ENCODE peak calls at places on chromosomes 1 and 21, in nine cellular contexts. One of them, this sample, is unnamed.

GRCh38 chr1:119929643-119930310 is 33.5 kb upstream of the ADAM30 start:
- DNase-seq in NCI-H524: no peak
- DNase-seq in esophagus muscularis mucosa: no peak
- DNase-seq in ELR: no peak
- DNase-seq in CD14-positive monocyte: no peak
- DNase-seq in SW480: no peak
- DNase-seq in MM.1S: no peak
- DNase-seq in HTR-8/SVneo: no peak
- DNase-seq in mesothelial cell of epicardium: no peak
- DNase-seq in this sample: no peak

GRCh38 chr1:96713649-96714048 is 7.9 kb upstream of the PTBP2 start:
- DNase-seq in HTR-8/SVneo: no peak
- DNase-seq in NCI-H524: no peak
- DNase-seq in SW480: no peak
- DNase-seq in CD14-positive monocyte: no peak
- DNase-seq in mesothelial cell of epicardium: no peak
- DNase-seq in MM.1S: no peak
- DNase-seq in ELR: no peak
- DNase-seq in esophagus muscularis mucosa: no peak
- DNase-seq in this sample: no peak

GRCh38 chr21:34606051-34606450 is 8.9 kb downstream of the RCAN1 start:
- DNase-seq in MM.1S: no peak
- DNase-seq in esophagus muscularis mucosa: no peak
- DNase-seq in SW480: no peak
- DNase-seq in ELR: no peak
- DNase-seq in NCI-H524: no peak
- DNase-seq in CD14-positive monocyte: no peak
- DNase-seq in HTR-8/SVneo: no peak
- DNase-seq in mesothelial cell of epicardium: no peak
- DNase-seq in this sample: no peak

GRCh38 chr1:183180213-183180612 is 5.9 kb upstream of the LAMC2 start:
- DNase-seq in NCI-H524: no peak
- DNase-seq in HTR-8/SVneo: peak; percentile 40
- DNase-seq in mesothelial cell of epicardium: no peak
- DNase-seq in esophagus muscularis mucosa: no peak
- DNase-seq in ELR: peak; percentile 40
- DNase-seq in SW480: peak; percentile 47
- DNase-seq in MM.1S: no peak
- DNase-seq in CD14-positive monocyte: no peak
- DNase-seq in this sample: no peak

GRCh38 chr1:167620002-167620401 is 10.0 kb upstream of the RCSD1 start:
- DNase-seq in NCI-H524: no peak
- DNase-seq in mesothelial cell of epicardium: no peak
- DNase-seq in ELR: no peak
- DNase-seq in HTR-8/SVneo: no peak
- DNase-seq in SW480: no peak
- DNase-seq in CD14-positive monocyte: no peak
- DNase-seq in esophagus muscularis mucosa: no peak
- DNase-seq in MM.1S: no peak
- DNase-seq in this sample: no peak

GRCh38 chr1:246043556-246043955 is 463.5 kb downstream of the SMYD3 start:
- DNase-seq in MM.1S: no peak
- DNase-seq in HTR-8/SVneo: no peak
- DNase-seq in mesothelial cell of epicardium: no peak
- DNase-seq in CD14-positive monocyte: no peak
- DNase-seq in ELR: no peak
- DNase-seq in SW480: no peak
- DNase-seq in esophagus muscularis mucosa: no peak
- DNase-seq in NCI-H524: no peak
- DNase-seq in this sample: no peak

GRCh38 chr1:19046972-19047371 is 90.5 kb upstream of the IFFO2 start:
- DNase-seq in MM.1S: no peak
- DNase-seq in NCI-H524: no peak
- DNase-seq in HTR-8/SVneo: no peak
- DNase-seq in ELR: no peak
- DNase-seq in CD14-positive monocyte: peak; percentile 19
- DNase-seq in SW480: no peak
- DNase-seq in esophagus muscularis mucosa: no peak
- DNase-seq in mesothelial cell of epicardium: no peak
- DNase-seq in this sample: no peak

GRCh38 chr21:46603228-46603627 is 1.7 kb downstream of the S100B start:
- DNase-seq in esophagus muscularis mucosa: no peak
- DNase-seq in SW480: peak; percentile 35
- DNase-seq in NCI-H524: no peak
- DNase-seq in MM.1S: no peak
- DNase-seq in mesothelial cell of epicardium: no peak
- DNase-seq in HTR-8/SVneo: no peak
- DNase-seq in ELR: no peak
- DNase-seq in CD14-positive monocyte: no peak
- DNase-seq in this sample: no peak

GRCh38 chr1:78229344-78229743 is 183.6 kb downstream of the GIPC2 start:
- DNase-seq in NCI-H524: no peak
- DNase-seq in mesothelial cell of epicardium: no peak
- DNase-seq in CD14-positive monocyte: no peak
- DNase-seq in MM.1S: no peak
- DNase-seq in esophagus muscularis mucosa: no peak
- DNase-seq in SW480: no peak
- DNase-seq in ELR: peak; percentile 60
- DNase-seq in HTR-8/SVneo: peak; percentile 27
- DNase-seq in this sample: no peak

GRCh38 chr1:1833456-1833855 is 55.2 kb upstream of the NADK start:
- DNase-seq in MM.1S: no peak
- DNase-seq in NCI-H524: no peak
- DNase-seq in esophagus muscularis mucosa: no peak
- DNase-seq in HTR-8/SVneo: no peak
- DNase-seq in CD14-positive monocyte: no peak
- DNase-seq in mesothelial cell of epicardium: no peak
- DNase-seq in SW480: no peak
- DNase-seq in ELR: no peak
- DNase-seq in this sample: no peak

GRCh38 chr1:18951818-18952391 is 4.6 kb downstream of the IFFO2 start:
- DNase-seq in MM.1S: peak; percentile 78
- DNase-seq in SW480: no peak
- DNase-seq in esophagus muscularis mucosa: no peak
- DNase-seq in mesothelial cell of epicardium: no peak
- DNase-seq in CD14-positive monocyte: peak; percentile 81
- DNase-seq in NCI-H524: no peak
- DNase-seq in HTR-8/SVneo: no peak
- DNase-seq in ELR: no peak
- DNase-seq in this sample: peak; percentile 75

GRCh38 chr1:55631508-55631907 is 416.3 kb upstream of the USP24 start:
- DNase-seq in NCI-H524: no peak
- DNase-seq in mesothelial cell of epicardium: no peak
- DNase-seq in HTR-8/SVneo: no peak
- DNase-seq in esophagus muscularis mucosa: no peak
- DNase-seq in CD14-positive monocyte: no peak
- DNase-seq in ELR: peak; percentile 63
- DNase-seq in MM.1S: no peak
- DNase-seq in SW480: no peak
- DNase-seq in this sample: no peak

GRCh38 chr1:110176299-110176956 is 26.1 kb downstream of the SLC6A17 start:
- DNase-seq in esophagus muscularis mucosa: no peak
- DNase-seq in NCI-H524: peak; percentile 61
- DNase-seq in HTR-8/SVneo: no peak
- DNase-seq in ELR: no peak
- DNase-seq in CD14-positive monocyte: peak; percentile 48
- DNase-seq in mesothelial cell of epicardium: peak; percentile 80
- DNase-seq in SW480: no peak
- DNase-seq in MM.1S: no peak
- DNase-seq in this sample: no peak

GRCh38 chr1:172359531-172359991 is 60.9 kb upstream of the C1orf105 start:
- DNase-seq in NCI-H524: no peak
- DNase-seq in ELR: peak; percentile 34
- DNase-seq in CD14-positive monocyte: no peak
- DNase-seq in SW480: peak; percentile 71
- DNase-seq in MM.1S: no peak
- DNase-seq in esophagus muscularis mucosa: no peak
- DNase-seq in mesothelial cell of epicardium: no peak
- DNase-seq in HTR-8/SVneo: no peak
- DNase-seq in this sample: no peak

GRCh38 chr1:214660900-214661299 is 57.9 kb downstream of the CENPF start:
- DNase-seq in ELR: peak; percentile 61
- DNase-seq in esophagus muscularis mucosa: no peak
- DNase-seq in mesothelial cell of epicardium: peak; percentile 54
- DNase-seq in SW480: no peak
- DNase-seq in CD14-positive monocyte: no peak
- DNase-seq in NCI-H524: peak; percentile 32
- DNase-seq in HTR-8/SVneo: no peak
- DNase-seq in MM.1S: no peak
- DNase-seq in this sample: no peak

GRCh38 chr1:16212251-16212961 is at the start of gene ARHGEF19:
- DNase-seq in mesothelial cell of epicardium: peak; percentile 82
- DNase-seq in ELR: no peak
- DNase-seq in SW480: no peak
- DNase-seq in MM.1S: no peak
- DNase-seq in CD14-positive monocyte: no peak
- DNase-seq in HTR-8/SVneo: no peak
- DNase-seq in NCI-H524: no peak
- DNase-seq in esophagus muscularis mucosa: no peak
- DNase-seq in this sample: no peak

GRCh38 chr1:215594640-215595039 is 27.5 kb downstream of the KCTD3 start:
- DNase-seq in esophagus muscularis mucosa: no peak
- DNase-seq in HTR-8/SVneo: no peak
- DNase-seq in CD14-positive monocyte: no peak
- DNase-seq in NCI-H524: no peak
- DNase-seq in MM.1S: no peak
- DNase-seq in SW480: no peak
- DNase-seq in ELR: no peak
- DNase-seq in mesothelial cell of epicardium: no peak
- DNase-seq in this sample: no peak

GRCh38 chr1:25833158-25833557 is 13.4 kb downstream of the MTFR1L start:
- DNase-seq in CD14-positive monocyte: no peak
- DNase-seq in mesothelial cell of epicardium: no peak
- DNase-seq in HTR-8/SVneo: no peak
- DNase-seq in MM.1S: no peak
- DNase-seq in SW480: no peak
- DNase-seq in NCI-H524: no peak
- DNase-seq in esophagus muscularis mucosa: no peak
- DNase-seq in ELR: no peak
- DNase-seq in this sample: no peak

GRCh38 chr1:41830711-41831110 is 88.0 kb downstream of the HIVEP3 start:
- DNase-seq in SW480: no peak
- DNase-seq in HTR-8/SVneo: no peak
- DNase-seq in NCI-H524: no peak
- DNase-seq in CD14-positive monocyte: no peak
- DNase-seq in ELR: no peak
- DNase-seq in mesothelial cell of epicardium: no peak
- DNase-seq in esophagus muscularis mucosa: no peak
- DNase-seq in MM.1S: no peak
- DNase-seq in this sample: no peak

GRCh38 chr1:120178799-120179419 is 2.6 kb upstream of the SEC22B start:
- DNase-seq in mesothelial cell of epicardium: no peak
- DNase-seq in NCI-H524: no peak
- DNase-seq in MM.1S: no peak
- DNase-seq in CD14-positive monocyte: no peak
- DNase-seq in ELR: peak; percentile 39
- DNase-seq in SW480: no peak
- DNase-seq in HTR-8/SVneo: no peak
- DNase-seq in esophagus muscularis mucosa: no peak
- DNase-seq in this sample: no peak

GRCh38 chr21:26965567-26966359 is 1.1 kb downstream of the ADAMTS5 start:
- DNase-seq in esophagus muscularis mucosa: no peak
- DNase-seq in ELR: peak; percentile 34
- DNase-seq in mesothelial cell of epicardium: peak; percentile 72
- DNase-seq in NCI-H524: peak; percentile 65
- DNase-seq in CD14-positive monocyte: peak; percentile 42
- DNase-seq in HTR-8/SVneo: no peak
- DNase-seq in SW480: no peak
- DNase-seq in MM.1S: no peak
- DNase-seq in this sample: no peak

GRCh38 chr1:216183427-216183826 is 239.8 kb downstream of the USH2A start:
- DNase-seq in esophagus muscularis mucosa: no peak
- DNase-seq in HTR-8/SVneo: peak; percentile 2
- DNase-seq in ELR: peak; percentile 36
- DNase-seq in NCI-H524: peak; percentile 97
- DNase-seq in MM.1S: no peak
- DNase-seq in mesothelial cell of epicardium: no peak
- DNase-seq in CD14-positive monocyte: no peak
- DNase-seq in SW480: no peak
- DNase-seq in this sample: no peak

GRCh38 chr1:54582566-54583306 is 34.7 kb downstream of the ACOT11 start:
- DNase-seq in NCI-H524: peak; percentile 38
- DNase-seq in CD14-positive monocyte: no peak
- DNase-seq in HTR-8/SVneo: no peak
- DNase-seq in SW480: no peak
- DNase-seq in ELR: no peak
- DNase-seq in esophagus muscularis mucosa: no peak
- DNase-seq in mesothelial cell of epicardium: no peak
- DNase-seq in MM.1S: no peak
- DNase-seq in this sample: no peak

GRCh38 chr1:28456078-28456477 is 49.8 kb upstream of the RCC1 start:
- DNase-seq in HTR-8/SVneo: no peak
- DNase-seq in ELR: peak; percentile 78
- DNase-seq in esophagus muscularis mucosa: no peak
- DNase-seq in CD14-positive monocyte: no peak
- DNase-seq in SW480: no peak
- DNase-seq in MM.1S: no peak
- DNase-seq in NCI-H524: no peak
- DNase-seq in mesothelial cell of epicardium: no peak
- DNase-seq in this sample: no peak

GRCh38 chr1:248144513-248145198 is at the start of gene OR2M5:
- DNase-seq in mesothelial cell of epicardium: no peak
- DNase-seq in esophagus muscularis mucosa: no peak
- DNase-seq in HTR-8/SVneo: no peak
- DNase-seq in MM.1S: peak; percentile 59
- DNase-seq in NCI-H524: no peak
- DNase-seq in SW480: no peak
- DNase-seq in CD14-positive monocyte: no peak
- DNase-seq in ELR: no peak
- DNase-seq in this sample: no peak

GRCh38 chr1:156152628-156153027 is 757 bp upstream of the SEMA4A start:
- DNase-seq in ELR: peak; percentile 52
- DNase-seq in CD14-positive monocyte: no peak
- DNase-seq in HTR-8/SVneo: no peak
- DNase-seq in SW480: no peak
- DNase-seq in NCI-H524: no peak
- DNase-seq in esophagus muscularis mucosa: no peak
- DNase-seq in mesothelial cell of epicardium: no peak
- DNase-seq in MM.1S: no peak
- DNase-seq in this sample: no peak

GRCh38 chr21:37166733-37167132 is 93.7 kb downstream of the TTC3 start:
- DNase-seq in esophagus muscularis mucosa: no peak
- DNase-seq in CD14-positive monocyte: no peak
- DNase-seq in NCI-H524: peak; percentile 42
- DNase-seq in HTR-8/SVneo: peak; percentile 17
- DNase-seq in SW480: peak; percentile 60
- DNase-seq in MM.1S: peak; percentile 58
- DNase-seq in ELR: peak; percentile 41
- DNase-seq in mesothelial cell of epicardium: no peak
- DNase-seq in this sample: no peak

GRCh38 chr1:29785554-29785953 is 549.2 kb downstream of the PTPRU start:
- DNase-seq in mesothelial cell of epicardium: peak; percentile 28
- DNase-seq in NCI-H524: no peak
- DNase-seq in SW480: no peak
- DNase-seq in ELR: no peak
- DNase-seq in MM.1S: no peak
- DNase-seq in HTR-8/SVneo: no peak
- DNase-seq in esophagus muscularis mucosa: no peak
- DNase-seq in CD14-positive monocyte: no peak
- DNase-seq in this sample: no peak

GRCh38 chr1:245461681-245462080 is 306.9 kb downstream of the KIF26B start:
- DNase-seq in esophagus muscularis mucosa: no peak
- DNase-seq in MM.1S: no peak
- DNase-seq in NCI-H524: no peak
- DNase-seq in SW480: no peak
- DNase-seq in HTR-8/SVneo: no peak
- DNase-seq in ELR: no peak
- DNase-seq in mesothelial cell of epicardium: no peak
- DNase-seq in CD14-positive monocyte: no peak
- DNase-seq in this sample: no peak

GRCh38 chr1:197913495-197914276 is 3.5 kb upstream of the LHX9 start:
- DNase-seq in mesothelial cell of epicardium: no peak
- DNase-seq in ELR: peak; percentile 12
- DNase-seq in MM.1S: no peak
- DNase-seq in NCI-H524: no peak
- DNase-seq in HTR-8/SVneo: no peak
- DNase-seq in esophagus muscularis mucosa: no peak
- DNase-seq in SW480: no peak
- DNase-seq in CD14-positive monocyte: no peak
- DNase-seq in this sample: no peak

GRCh38 chr1:225488671-225489070 is 60.8 kb upstream of the LBR start:
- DNase-seq in mesothelial cell of epicardium: no peak
- DNase-seq in NCI-H524: no peak
- DNase-seq in ELR: no peak
- DNase-seq in esophagus muscularis mucosa: no peak
- DNase-seq in CD14-positive monocyte: no peak
- DNase-seq in SW480: no peak
- DNase-seq in HTR-8/SVneo: no peak
- DNase-seq in MM.1S: no peak
- DNase-seq in this sample: no peak